ENCODE peak calls at places on chromosomes 1 and 21, in seven cellular contexts. One of them, this sample, is unnamed.

GRCh38 chr1:233081686-233082085 is 131.3 kb downstream of the NTPCR start:
- DNase-seq in EL: peak
- DNase-seq in WTC11: no peak
- DNase-seq in AG08396: no peak
- DNase-seq in mammary epithelial cell: peak
- DNase-seq in fibroblast of the aortic adventitia: no peak
- DNase-seq in T-helper 1 cell: no peak
- DNase-seq in this sample: no peak

GRCh38 chr1:161763522-161764098 is 2.5 kb upstream of the ATF6 start:
- DNase-seq in AG08396: no peak
- DNase-seq in mammary epithelial cell: peak
- DNase-seq in EL: peak
- DNase-seq in WTC11: no peak
- DNase-seq in fibroblast of the aortic adventitia: no peak
- DNase-seq in T-helper 1 cell: peak
- DNase-seq in this sample: no peak

GRCh38 chr21:44854391-44854663 is 19.2 kb downstream of the PTTG1IP start:
- DNase-seq in T-helper 1 cell: no peak
- DNase-seq in fibroblast of the aortic adventitia: no peak
- DNase-seq in WTC11: no peak
- DNase-seq in EL: no peak
- DNase-seq in mammary epithelial cell: no peak
- DNase-seq in AG08396: no peak
- DNase-seq in this sample: no peak

GRCh38 chr1:113320272-113320671 is 70.0 kb upstream of the MAGI3 start:
- DNase-seq in fibroblast of the aortic adventitia: no peak
- DNase-seq in AG08396: no peak
- DNase-seq in mammary epithelial cell: no peak
- DNase-seq in T-helper 1 cell: no peak
- DNase-seq in WTC11: no peak
- DNase-seq in EL: no peak
- DNase-seq in this sample: no peak

GRCh38 chr1:89286549-89287181 is 14.0 kb upstream of the GBP5 start:
- DNase-seq in EL: no peak
- DNase-seq in T-helper 1 cell: peak
- DNase-seq in mammary epithelial cell: no peak
- DNase-seq in AG08396: no peak
- DNase-seq in fibroblast of the aortic adventitia: no peak
- DNase-seq in WTC11: no peak
- DNase-seq in this sample: no peak

GRCh38 chr1:115495603-115496002 is 146.2 kb upstream of the VANGL1 start:
- DNase-seq in WTC11: no peak
- DNase-seq in EL: peak
- DNase-seq in fibroblast of the aortic adventitia: no peak
- DNase-seq in T-helper 1 cell: no peak
- DNase-seq in AG08396: no peak
- DNase-seq in mammary epithelial cell: no peak
- DNase-seq in this sample: peak

GRCh38 chr1:39081266-39082139 is 55.4 kb downstream of the NDUFS5 start:
- DNase-seq in AG08396: peak
- DNase-seq in fibroblast of the aortic adventitia: no peak
- DNase-seq in mammary epithelial cell: no peak
- DNase-seq in WTC11: peak
- DNase-seq in T-helper 1 cell: no peak
- DNase-seq in EL: peak
- DNase-seq in this sample: peak

GRCh38 chr1:228392111-228392936 is 14.3 kb downstream of the TRIM11 start:
- DNase-seq in mammary epithelial cell: no peak
- DNase-seq in WTC11: no peak
- DNase-seq in T-helper 1 cell: no peak
- DNase-seq in fibroblast of the aortic adventitia: no peak
- DNase-seq in AG08396: no peak
- DNase-seq in EL: peak
- DNase-seq in this sample: no peak

This sample was measured in AG20443.